ENCODE peak calls at places on chromosomes 12 and 14, in nine cellular contexts. W is ELF-1; I is H4; T is stimulated activated CD4-positive, alpha-beta T cell treated with anti-CD3 and anti-CD28 coated beads, Interleukin-1b, Interleukin-23, amount 100 ng/mL, for 1 hour; M is mammary epithelial cell; U is nephron progenitor cell; Y is stimulated activated naive B cell treated with anti-CD40 and anti-IgM and Interleukin-4, amounts not matched to agents 10 μg/mL and 1 μg/mL and 100 μg/mL, for 72 hours; V is HS-5; J is Caki2. B is an unnamed sample.

GRCh38 chr12:106446429-106447092 is 89.0 kb downstream of the POLR3B start:
- DNase-seq in W (no peak), I (no peak), T (no peak), M (no peak), U (no peak), Y (no peak), V (no peak), J (no peak), B (peak)

GRCh38 chr12:101045486-101046474 is 164.3 kb downstream of the SLC5A8 start:
- DNase-seq in W (no peak), I (no peak), T (no peak), M (peak), U (no peak), Y (no peak), V (no peak), J (no peak), B (no peak)

GRCh38 chr12:93163260-93164036 is 214.3 kb upstream of the NUDT4 start:
- DNase-seq in W (no peak), I (no peak), T (no peak), M (no peak), U (no peak), Y (no peak), V (peak), J (no peak), B (no peak)

GRCh38 chr14:95495093-95495492 is 21.4 kb downstream of the SYNE3 start:
- DNase-seq in W (no peak), I (no peak), T (no peak), M (no peak), U (no peak), Y (no peak), V (no peak), J (no peak), B (no peak)

GRCh38 chr14:95504135-95505029 is 12.1 kb downstream of the SYNE3 start:
- DNase-seq in W (no peak), I (no peak), T (no peak), M (no peak), U (no peak), Y (no peak), V (no peak), J (no peak), B (no peak)

GRCh38 chr14:43031598-43031997 is 1424.9 kb downstream of the LRFN5 start:
- DNase-seq in W (no peak), I (no peak), T (no peak), M (no peak), U (no peak), Y (no peak), V (no peak), J (peak), B (no peak)

GRCh38 chr12:76764856-76765255 is 941 bp downstream of the ZDHHC17 start:
- DNase-seq in W (no peak), I (no peak), T (no peak), M (peak), U (no peak), Y (no peak), V (no peak), J (peak), B (no peak)

GRCh38 chr14:23704890-23705289 is 68.7 kb downstream of the DHRS2 start:
- DNase-seq in W (no peak), I (no peak), T (no peak), M (no peak), U (no peak), Y (no peak), V (no peak), J (peak), B (no peak)

GRCh38 chr12:77049767-77050353 is 15.5 kb downstream of the E2F7 start:
- DNase-seq in W (no peak), I (peak), T (no peak), M (peak), U (no peak), Y (no peak), V (no peak), J (peak), B (peak)

GRCh38 chr12:120262852-120263724 is 2.4 kb downstream of the PXN start:
- DNase-seq in W (no peak), I (no peak), T (no peak), M (no peak), U (peak), Y (no peak), V (no peak), J (peak), B (no peak)

GRCh38 chr12:788288-788687 is 35.9 kb downstream of the WNK1 start:
- DNase-seq in W (no peak), I (no peak), T (no peak), M (no peak), U (no peak), Y (no peak), V (no peak), J (no peak), B (no peak)

GRCh38 chr12:46499226-46499625 is 126.7 kb upstream of the SLC38A2 start:
- DNase-seq in W (no peak), I (no peak), T (no peak), M (no peak), U (no peak), Y (no peak), V (no peak), J (no peak), B (no peak)

GRCh38 chr12:95096852-95097251 is 23.4 kb upstream of the NR2C1 start:
- DNase-seq in W (no peak), I (peak), T (no peak), M (no peak), U (no peak), Y (no peak), V (no peak), J (no peak), B (peak)

GRCh38 chr12:3989218-3989550 is 116.0 kb upstream of the PARP11 start:
- DNase-seq in W (no peak), I (no peak), T (no peak), M (no peak), U (no peak), Y (no peak), V (no peak), J (no peak), B (no peak)

GRCh38 chr14:32932921-32933622 is 5.6 kb upstream of the NPAS3 start:
- DNase-seq in W (peak), I (no peak), T (no peak), M (no peak), U (peak), Y (no peak), V (no peak), J (no peak), B (no peak)

GRCh38 chr12:91222746-91223145 is 40.1 kb upstream of the DCN start:
- DNase-seq in W (no peak), I (peak), T (no peak), M (peak), U (no peak), Y (no peak), V (peak), J (no peak), B (no peak)

GRCh38 chr12:131095826-131096680 is 142.3 kb downstream of the ADGRD1 start:
- DNase-seq in W (no peak), I (no peak), T (no peak), M (no peak), U (no peak), Y (no peak), V (no peak), J (no peak), B (no peak)

GRCh38 chr12:42507589-42507988 is 82.0 kb downstream of the PRICKLE1 start:
- DNase-seq in W (no peak), I (no peak), T (no peak), M (no peak), U (no peak), Y (no peak), V (no peak), J (no peak), B (no peak)

GRCh38 chr12:30963709-30964564 is 37.4 kb downstream of the TSPAN11 start:
- DNase-seq in W (no peak), I (no peak), T (no peak), M (no peak), U (no peak), Y (no peak), V (no peak), J (no peak), B (no peak)

GRCh38 chr12:14885718-14886201 is at the start of gene MGP:
- DNase-seq in W (no peak), I (peak), T (no peak), M (peak), U (no peak), Y (no peak), V (no peak), J (no peak), B (no peak)

GRCh38 chr14:77260631-77261030 is 10.4 kb downstream of the NGB start:
- DNase-seq in W (no peak), I (no peak), T (no peak), M (no peak), U (no peak), Y (no peak), V (no peak), J (no peak), B (no peak)

GRCh38 chr14:59870277-59871165 is at the start of gene RTN1:
- DNase-seq in W (peak), I (peak), T (no peak), M (peak), U (peak), Y (no peak), V (peak), J (peak), B (peak)

GRCh38 chr12:29552994-29553748 is 55.7 kb upstream of the OVCH1 start:
- DNase-seq in W (no peak), I (no peak), T (no peak), M (no peak), U (no peak), Y (no peak), V (no peak), J (no peak), B (no peak)

GRCh38 chr14:104708606-104709268 is 15.3 kb upstream of the ADSS1 start:
- DNase-seq in W (peak), I (peak), T (peak), M (no peak), U (peak), Y (peak), V (peak), J (peak), B (no peak)

GRCh38 chr12:113794774-113795173 is 171.4 kb downstream of the RBM19 start:
- DNase-seq in W (no peak), I (no peak), T (no peak), M (no peak), U (no peak), Y (no peak), V (no peak), J (no peak), B (no peak)

GRCh38 chr12:27549801-27550652 is 26.0 kb downstream of the PPFIBP1 start:
- DNase-seq in W (peak), I (peak), T (no peak), M (peak), U (peak), Y (no peak), V (peak), J (peak), B (no peak)

GRCh38 chr12:1619599-1619998 is 9.4 kb upstream of the WNT5B start:
- DNase-seq in W (no peak), I (no peak), T (no peak), M (no peak), U (no peak), Y (peak), V (no peak), J (no peak), B (no peak)

GRCh38 chr14:96902004-96902403 is 104.8 kb downstream of the VRK1 start:
- DNase-seq in W (no peak), I (no peak), T (no peak), M (no peak), U (no peak), Y (no peak), V (no peak), J (no peak), B (no peak)

GRCh38 chr12:12008931-12009611 is 61.7 kb upstream of the BCL2L14 start:
- DNase-seq in W (peak), I (peak), T (peak), M (peak), U (peak), Y (peak), V (no peak), J (peak), B (peak)

GRCh38 chr14:89504602-89505320 is 87.7 kb upstream of the FOXN3 start:
- DNase-seq in W (no peak), I (peak), T (no peak), M (peak), U (no peak), Y (peak), V (peak), J (peak), B (no peak)

GRCh38 chr14:34498684-34499412 is 36.8 kb upstream of the SPTSSA start:
- DNase-seq in W (peak), I (peak), T (no peak), M (peak), U (no peak), Y (no peak), V (no peak), J (peak), B (peak)

GRCh38 chr14:90544566-90544965 is 147.7 kb downstream of the CALM1 start:
- DNase-seq in W (no peak), I (no peak), T (no peak), M (no peak), U (no peak), Y (no peak), V (no peak), J (no peak), B (no peak)

GRCh38 chr14:75752086-75752485 is 91.0 kb downstream of the TTLL5 start:
- DNase-seq in W (no peak), I (no peak), T (no peak), M (no peak), U (no peak), Y (no peak), V (no peak), J (no peak), B (no peak)

GRCh38 chr12:114762490-114763110 is 78.6 kb upstream of the TBX3 start:
- DNase-seq in W (no peak), I (peak), T (no peak), M (no peak), U (no peak), Y (no peak), V (no peak), J (no peak), B (no peak)

GRCh38 chr12:24240707-24241106 is 291.2 kb upstream of the SOX5 start:
- DNase-seq in W (no peak), I (no peak), T (no peak), M (no peak), U (no peak), Y (no peak), V (no peak), J (no peak), B (no peak)

GRCh38 chr12:107990325-107990724 is 138.8 kb upstream of the WSCD2 start:
- DNase-seq in W (peak), I (peak), T (no peak), M (peak), U (peak), Y (peak), V (no peak), J (no peak), B (peak)

GRCh38 chr14:91693342-91693741 is 38.5 kb downstream of the CATSPERB start:
- DNase-seq in W (no peak), I (peak), T (no peak), M (peak), U (no peak), Y (no peak), V (peak), J (no peak), B (no peak)

GRCh38 chr14:70916300-70916699 is 9.0 kb downstream of the PCNX1 start:
- DNase-seq in W (no peak), I (no peak), T (no peak), M (no peak), U (no peak), Y (no peak), V (no peak), J (no peak), B (no peak)